ENCODE peak calls at places on chromosomes 11 and 22, in eight cellular contexts. W, T, O, I, Z, N, R and V are unnamed samples.

GRCh38 chr11:72649215-72649976 is 24.8 kb downstream of the PDE2A start:
- DNase-seq in W (no peak), T (no peak), O (no peak), I (no peak), Z (no peak), N (no peak), R (no peak), V (no peak)

GRCh38 chr11:7606496-7606895 is 66.8 kb downstream of the CYB5R2 start:
- DNase-seq in W (no peak), T (no peak), O (no peak), I (no peak), Z (peak), N (no peak), R (no peak), V (no peak)

GRCh38 chr11:59175104-59175503 is 3.2 kb downstream of the DTX4 start:
- DNase-seq in W (no peak), T (no peak), O (no peak), I (no peak), Z (no peak), N (no peak), R (no peak), V (no peak)

GRCh38 chr22:31127181-31127772 is 4.5 kb downstream of the INPP5J start:
- DNase-seq in W (no peak), T (no peak), O (no peak), I (no peak), Z (no peak), N (no peak), R (no peak), V (no peak)

GRCh38 chr22:45310331-45311032 is 748 bp downstream of the FAM118A start:
- DNase-seq in W (no peak), T (no peak), O (no peak), I (no peak), Z (no peak), N (no peak), R (no peak), V (no peak)

GRCh38 chr11:64268687-64269379 is 15.6 kb downstream of the BAD start:
- DNase-seq in W (peak), T (no peak), O (peak), I (no peak), Z (peak), N (peak), R (peak), V (peak)

GRCh38 chr11:77140231-77140959 is 12.3 kb downstream of the MYO7A start:
- DNase-seq in W (peak), T (no peak), O (peak), I (no peak), Z (peak), N (no peak), R (peak), V (peak)

GRCh38 chr22:19870153-19871022 is 15.7 kb upstream of the GNB1L start:
- DNase-seq in W (no peak), T (no peak), O (no peak), I (no peak), Z (no peak), N (no peak), R (no peak), V (no peak)

GRCh38 chr22:48803171-48803992 is 1024.3 kb downstream of the BRD1 start:
- DNase-seq in W (no peak), T (no peak), O (no peak), I (no peak), Z (no peak), N (no peak), R (no peak), V (no peak)

GRCh38 chr11:32421992-32422391 is 13.3 kb downstream of the WT1 start:
- DNase-seq in W (no peak), T (no peak), O (no peak), I (no peak), Z (peak), N (peak), R (no peak), V (no peak)

GRCh38 chr22:39405346-39406085 is 5.9 kb downstream of the TAB1 start:
- DNase-seq in W (peak), T (no peak), O (peak), I (peak), Z (peak), N (peak), R (no peak), V (no peak)

DNA sequence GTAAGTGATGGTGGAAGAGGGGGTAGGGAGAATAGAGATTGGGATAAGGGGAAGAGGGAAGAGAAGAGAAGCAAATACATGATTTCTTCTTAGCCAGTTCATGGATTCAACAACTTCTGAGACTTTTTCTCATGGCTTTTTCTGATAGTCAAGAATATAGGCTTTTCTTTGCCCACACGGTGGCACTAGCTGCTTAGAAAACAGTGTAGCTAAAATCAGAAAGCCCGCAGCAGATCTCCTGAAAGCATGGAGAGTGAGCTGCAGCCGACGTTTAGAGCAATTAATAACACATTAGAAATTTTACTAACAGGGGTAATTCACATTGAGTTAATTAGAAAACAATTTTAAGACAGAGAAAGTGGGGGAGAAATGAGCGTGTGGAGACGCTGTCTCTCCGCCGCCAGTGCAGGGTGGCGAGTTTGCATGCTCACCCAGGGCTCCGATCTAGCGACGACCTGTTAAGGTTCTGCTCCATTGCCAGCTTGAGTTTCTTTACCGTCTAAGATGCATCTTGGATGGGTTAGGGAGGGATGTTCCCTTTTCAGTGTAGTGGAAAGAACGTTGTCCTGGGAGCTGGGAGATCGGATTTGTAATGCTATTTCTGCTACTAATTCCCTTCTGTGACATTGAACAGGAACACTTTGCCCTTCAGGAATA is 3.3 kb upstream of the RAG1 start:
- DNase-seq in W (peak), T (peak), O (peak), I (no peak), Z (peak), N (peak), R (no peak), V (peak)
- H3K4me3 ChIP-seq in W (peak), T (no peak), O (no peak), I (peak), Z (peak), N (peak), R (peak), V (peak)

GRCh38 chr22:27933186-27933983 is 14.3 kb upstream of the PITPNB start:
- DNase-seq in W (no peak), T (no peak), O (no peak), I (no peak), Z (no peak), N (no peak), R (no peak), V (no peak)
- H3K4me3 ChIP-seq in W (no peak), T (no peak), O (no peak), I (no peak), Z (no peak), N (no peak), R (peak), V (no peak)

DNA sequence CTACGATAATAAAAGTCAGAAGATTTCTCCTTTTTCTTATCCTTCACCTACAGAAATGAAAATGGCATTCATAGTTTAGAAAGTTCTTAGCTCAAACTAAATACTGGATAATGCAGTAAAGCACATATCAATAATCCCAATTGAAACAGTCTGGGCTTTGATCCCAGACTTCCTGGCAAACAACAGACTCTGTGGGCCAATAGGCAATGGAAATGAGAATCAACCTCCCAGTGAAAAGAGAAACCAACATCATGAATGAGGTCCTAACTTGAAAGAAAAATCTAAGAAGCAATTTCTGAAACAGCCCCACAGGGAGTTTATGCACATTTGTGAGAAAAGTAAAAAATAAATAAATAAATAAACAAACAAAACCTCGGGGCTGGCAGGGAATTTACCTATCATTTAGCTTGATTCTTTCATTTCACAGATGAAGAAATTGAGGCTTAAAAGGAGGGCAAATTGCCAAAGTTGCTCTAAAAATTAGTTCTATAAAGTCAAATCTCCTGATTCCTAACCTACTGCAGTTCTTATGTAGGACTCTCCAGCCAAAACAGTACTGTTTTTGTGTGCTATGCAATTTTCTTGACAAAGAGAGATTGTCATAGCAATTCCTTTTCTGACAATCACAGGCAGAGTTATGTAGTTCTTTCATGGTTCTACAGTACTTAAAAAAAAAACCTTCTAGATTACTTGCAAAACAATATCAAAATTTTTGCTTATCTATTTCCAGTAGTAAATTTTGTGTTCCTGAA is 265.9 kb downstream of the GRM5 start:
- DNase-seq in W (no peak), T (no peak), O (no peak), I (no peak), Z (peak), N (peak), R (no peak), V (no peak)
- H3K4me3 ChIP-seq in W (no peak), T (no peak), O (no peak), I (no peak), Z (no peak), N (no peak), R (no peak), V (no peak)

GRCh38 chr22:38067771-38068360 is 10.7 kb downstream of the PICK1 start:
- DNase-seq in W (no peak), T (no peak), O (no peak), I (no peak), Z (no peak), N (no peak), R (no peak), V (no peak)

GRCh38 chr22:38069372-38070249 is 12.4 kb downstream of the PICK1 start:
- DNase-seq in W (peak), T (no peak), O (peak), I (peak), Z (peak), N (no peak), R (peak), V (no peak)

GRCh38 chr22:38067028-38067415 is 9.8 kb downstream of the PICK1 start:
- DNase-seq in W (no peak), T (no peak), O (no peak), I (no peak), Z (peak), N (no peak), R (no peak), V (no peak)

GRCh38 chr22:38070250-38070921 is 13.2 kb downstream of the PICK1 start:
- DNase-seq in W (no peak), T (no peak), O (no peak), I (no peak), Z (no peak), N (no peak), R (no peak), V (no peak)

DNA sequence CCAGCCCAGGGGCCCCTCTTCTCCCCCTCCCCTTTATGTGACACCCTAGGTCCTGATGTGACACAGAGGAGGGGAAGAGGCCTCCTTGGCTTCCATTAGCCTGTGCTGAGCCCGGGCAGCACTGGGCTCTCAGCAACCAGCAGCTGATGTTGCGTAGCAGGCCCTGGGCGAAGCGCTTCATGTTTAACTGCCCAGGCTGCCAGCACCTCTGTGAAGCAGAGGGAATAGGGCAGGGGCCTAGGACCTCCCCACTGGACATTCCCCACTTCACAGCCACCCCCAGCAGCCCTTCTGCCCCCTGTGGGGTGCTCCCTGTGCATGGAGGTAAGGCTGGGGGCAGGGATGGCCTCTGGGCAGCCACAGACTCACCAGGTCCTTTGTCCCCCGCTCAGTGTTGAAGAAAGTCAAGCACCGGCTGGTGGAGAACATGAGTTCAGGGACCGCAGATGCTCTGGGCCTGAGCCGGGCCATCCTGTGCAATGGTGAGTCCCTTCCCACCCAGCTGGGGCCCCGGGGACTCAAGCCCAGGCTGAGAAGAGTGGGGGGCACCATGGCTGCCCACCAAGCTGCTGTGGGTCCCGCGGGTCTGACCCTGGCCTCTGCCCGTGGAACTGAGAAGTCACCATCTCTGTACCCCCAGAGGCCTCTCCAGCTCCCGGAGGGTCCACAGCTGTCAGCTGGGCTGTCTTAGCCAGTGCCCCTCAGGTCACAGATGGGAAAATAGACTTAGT is 11.6 kb downstream of the PICK1 start:
- DNase-seq in W (no peak), T (no peak), O (no peak), I (no peak), Z (no peak), N (no peak), R (no peak), V (no peak)
- H3K4me3 ChIP-seq in W (no peak), T (no peak), O (no peak), I (peak), Z (no peak), N (no peak), R (peak), V (no peak)

DNA sequence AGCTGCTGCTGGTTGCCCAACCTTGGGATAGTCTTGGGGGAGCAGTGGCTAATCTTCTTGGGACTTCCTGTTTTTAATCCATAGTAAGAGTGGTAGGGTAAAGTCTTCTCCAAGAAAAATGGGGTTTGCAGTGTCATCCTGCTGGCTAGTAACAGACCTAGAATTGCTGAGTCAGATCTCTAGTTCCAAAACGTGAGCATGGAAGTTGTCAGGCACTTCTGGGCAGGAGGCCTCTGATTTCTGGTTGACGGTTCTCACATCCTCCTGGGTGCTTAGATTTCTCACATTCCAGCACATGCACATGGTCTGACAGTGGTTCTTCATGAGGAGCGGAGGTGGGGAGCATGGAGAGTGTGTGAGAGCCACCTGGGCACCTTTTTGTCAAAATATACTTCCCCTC is 410.0 kb downstream of the OPCML start:
- DNase-seq in W (no peak), T (no peak), O (no peak), I (no peak), Z (no peak), N (no peak), R (no peak), V (no peak)
- H3K4me3 ChIP-seq in W (no peak), T (no peak), O (no peak), I (no peak), Z (no peak), N (no peak), R (no peak), V (no peak)